ENCODE peak calls at places on chromosomes 4 and X, in five cellular contexts. N, J, K, U and Y are unnamed samples.

GRCh38 chrX:17417411-17417810 is 42.4 kb downstream of the NHS start:
- DNase-seq in N (no peak), J (no peak), K (no peak), U (no peak), Y (no peak)

GRCh38 chr4:184805462-184806245 is 20.1 kb downstream of the ACSL1 start:
- DNase-seq in N (peak), J (no peak), K (no peak), U (peak), Y (no peak)

GRCh38 chrX:12701625-12702024 is 89.6 kb upstream of the PRPS2 start:
- DNase-seq in N (peak), J (peak), K (peak), U (peak), Y (no peak)

GRCh38 chrX:46645614-46646013 is 72.0 kb downstream of the CHST7 start:
- DNase-seq in N (no peak), J (no peak), K (no peak), U (no peak), Y (no peak)

GRCh38 chr4:26074672-26075071 is 160.7 kb downstream of the SMIM20 start:
- DNase-seq in N (no peak), J (no peak), K (no peak), U (no peak), Y (peak)

GRCh38 chrX:102950908-102951866 is 14.1 kb downstream of the RAB40AL start:
- DNase-seq in N (peak), J (peak), K (peak), U (peak), Y (peak)

GRCh38 chr4:54784188-54784671 is 126.5 kb downstream of the KIT start:
- DNase-seq in N (no peak), J (peak), K (no peak), U (peak), Y (no peak)

GRCh38 chrX:79506001-79506400 is 138.9 kb upstream of the ITM2A start:
- DNase-seq in N (no peak), J (no peak), K (no peak), U (no peak), Y (no peak)

GRCh38 chr4:8534129-8534528 is 46.1 kb upstream of the GPR78 start:
- DNase-seq in N (no peak), J (no peak), K (no peak), U (no peak), Y (no peak)

GRCh38 chr4:150119492-150119891 is 41.2 kb downstream of the DCLK2 start:
- DNase-seq in N (no peak), J (no peak), K (no peak), U (no peak), Y (no peak)

GRCh38 chr4:158722291-158722916 is 792 bp downstream of the PPID start:
- DNase-seq in N (peak), J (peak), K (peak), U (no peak), Y (no peak)

GRCh38 chr4:123807187-123807586 is 410.6 kb downstream of the SPRY1 start:
- DNase-seq in N (no peak), J (no peak), K (no peak), U (no peak), Y (no peak)

GRCh38 chr4:13483142-13484044 is 747 bp downstream of the RAB28 start:
- DNase-seq in N (peak), J (peak), K (peak), U (peak), Y (peak)

GRCh38 chr4:74423101-74423500 is 21.8 kb upstream of the AREG start:
- DNase-seq in N (no peak), J (peak), K (no peak), U (no peak), Y (no peak)

GRCh38 chr4:6889736-6890324 is 19.8 kb upstream of the TBC1D14 start:
- DNase-seq in N (no peak), J (no peak), K (no peak), U (no peak), Y (no peak)

GRCh38 chr4:37603070-37603468 is 83.1 kb downstream of the RELL1 start:
- DNase-seq in N (peak), J (peak), K (peak), U (peak), Y (peak)

GRCh38 chr4:73450398-73451004 is 14.5 kb downstream of the AFP start:
- DNase-seq in N (no peak), J (peak), K (peak), U (no peak), Y (no peak)

GRCh38 chr4:178554352-178554751 is 1112.1 kb upstream of the AGA start:
- DNase-seq in N (no peak), J (no peak), K (no peak), U (no peak), Y (no peak)

GRCh38 chr4:183987987-183988392 is 82.9 kb downstream of the STOX2 start:
- DNase-seq in N (peak), J (peak), K (peak), U (peak), Y (peak)

GRCh38 chr4:13656569-13656988 is 29.1 kb upstream of the BOD1L1 start:
- DNase-seq in N (peak), J (peak), K (peak), U (peak), Y (peak)

GRCh38 chr4:95362906-95363578 is 185.7 kb downstream of the UNC5C start:
- DNase-seq in N (no peak), J (no peak), K (peak), U (no peak), Y (peak)